ENCODE peak calls at places on chromosomes 13 and 19, in nine cellular contexts. A is T-helper 17 cell; D is NCI-H345; U is AG10803; G is tibial nerve; P is occipital lobe; T is H9; K is hippocampal formation; F is activated CD4-positive, alpha-beta T cell treated with anti-CD3 and anti-CD28 coated beads, Interleukin-2, amount 50 U/mL, for 24 hours. Y is an unnamed sample.

GRCh38 chr19:48248081-48248833 is 7.5 kb downstream of the CARD8 start:
- DNase-seq in A (no peak), D (no peak), U (no peak), G (no peak), P (no peak), T (no peak), K (no peak), F (no peak), Y (no peak)

GRCh38 chr13:109256866-109257760 is 529.3 kb downstream of the IRS2 start:
- DNase-seq in A (no peak), D (no peak), U (peak), G (no peak), P (no peak), T (no peak), K (no peak), F (no peak), Y (no peak)

GRCh38 chr19:33047422-33047821 is 17.3 kb downstream of the RHPN2 start:
- DNase-seq in A (no peak), D (no peak), U (no peak), G (no peak), P (no peak), T (peak), K (no peak), F (no peak), Y (no peak)

GRCh38 chr19:40598918-40599307 is 2.3 kb upstream of the LTBP4 start:
- DNase-seq in A (no peak), D (no peak), U (no peak), G (no peak), P (no peak), T (no peak), K (no peak), F (no peak), Y (no peak)

GRCh38 chr19:41991025-41991424 is 3.0 kb downstream of the ATP1A3 start:
- DNase-seq in A (no peak), D (no peak), U (no peak), G (no peak), P (no peak), T (no peak), K (no peak), F (no peak), Y (no peak)

GRCh38 chr19:53192771-53193533 is at the start of gene ZNF665:
- DNase-seq in A (peak), D (peak), U (peak), G (peak), P (peak), T (peak), K (peak), F (peak), Y (peak)

GRCh38 chr19:13765395-13766094 is 1.2 kb downstream of the MRI1 start:
- DNase-seq in A (no peak), D (no peak), U (no peak), G (no peak), P (no peak), T (peak), K (no peak), F (no peak), Y (no peak)

GRCh38 chr13:94558721-94559120 is 37.2 kb downstream of the TGDS start:
- DNase-seq in A (no peak), D (no peak), U (no peak), G (no peak), P (no peak), T (no peak), K (no peak), F (no peak), Y (no peak)

GRCh38 chr19:6811906-6812305 is 39.4 kb downstream of the VAV1 start:
- DNase-seq in A (no peak), D (peak), U (peak), G (no peak), P (no peak), T (peak), K (no peak), F (no peak), Y (no peak)

GRCh38 chr13:64446372-64446771 is 2783.8 kb downstream of the PCDH9 start:
- DNase-seq in A (no peak), D (no peak), U (no peak), G (no peak), P (no peak), T (no peak), K (no peak), F (no peak), Y (no peak)

GRCh38 chr19:41595258-41595889 is 19.4 kb downstream of the CEACAM21 start:
- DNase-seq in A (peak), D (peak), U (peak), G (peak), P (no peak), T (peak), K (peak), F (peak), Y (peak)

GRCh38 chr19:13099073-13099999 is 3.3 kb downstream of the LYL1 start:
- DNase-seq in A (peak), D (no peak), U (peak), G (peak), P (no peak), T (peak), K (no peak), F (no peak), Y (no peak)

GRCh38 chr19:18153555-18154134 is 682 bp downstream of the PIK3R2 start:
- DNase-seq in A (peak), D (no peak), U (no peak), G (no peak), P (no peak), T (no peak), K (no peak), F (no peak), Y (peak)

GRCh38 chr19:6626764-6627163 is 35.8 kb upstream of the CD70 start:
- DNase-seq in A (no peak), D (no peak), U (no peak), G (no peak), P (no peak), T (no peak), K (no peak), F (no peak), Y (no peak)

Y was measured in hypothalamus.